ENCODE peak calls at places on chromosome X, in eight cellular contexts. M, L, N, T, P, I, Y and A are unnamed samples.

GRCh38 chrX:110219920-110220319 is 98.0 kb downstream of the AMMECR1 start:
- DNase-seq in I (no peak), M (peak), T (no peak), L (no peak), N (no peak), Y (no peak), P (peak), A (no peak)

GRCh38 chrX:49761481-49761880 is 65.7 kb upstream of the PAGE1 start:
- DNase-seq in I (no peak), P (no peak), Y (no peak), L (no peak), N (no peak), T (no peak), M (peak), A (no peak)

GRCh38 chrX:104254442-104255115 is at the start of gene ESX1:
- DNase-seq in Y (no peak), T (no peak), P (no peak), L (no peak), M (no peak), I (no peak), N (no peak), A (no peak)

GRCh38 chrX:67564475-67564874 is 20.7 kb downstream of the AR start:
- DNase-seq in Y (no peak), P (no peak), M (no peak), N (no peak), I (no peak), T (no peak), L (no peak), A (no peak)

GRCh38 chrX:789096-789495 is 158.5 kb downstream of the SHOX start:
- DNase-seq in Y (no peak), T (no peak), N (no peak), L (no peak), P (no peak), I (no peak), M (no peak), A (no peak)

GRCh38 chrX:134431894-134432293 is 28.1 kb upstream of the HPRT1 start:
- DNase-seq in T (no peak), I (no peak), Y (no peak), P (peak), M (peak), N (no peak), L (no peak), A (no peak)

GRCh38 chrX:112867570-112867969 is 26.9 kb upstream of the AMOT start:
- DNase-seq in T (no peak), P (no peak), I (no peak), Y (no peak), N (no peak), L (no peak), M (peak), A (no peak)

GRCh38 chrX:78655642-78656041 is 3.5 kb downstream of the RTL3 start:
- DNase-seq in N (no peak), T (no peak), Y (no peak), I (no peak), L (no peak), P (no peak), M (no peak), A (no peak)

GRCh38 chrX:130165181-130165702 is 399 bp downstream of the AIFM1 start:
- DNase-seq in N (no peak), T (no peak), P (peak), L (no peak), Y (no peak), M (no peak), I (no peak), A (no peak)

GRCh38 chrX:7158468-7158990 is 10.6 kb upstream of the PUDP start:
- DNase-seq in N (no peak), L (no peak), T (no peak), M (no peak), Y (no peak), I (no peak), P (no peak), A (no peak)

GRCh38 chrX:123291623-123292022 is 107.5 kb downstream of the GRIA3 start:
- DNase-seq in T (no peak), N (no peak), M (peak), I (no peak), P (no peak), Y (no peak), L (no peak), A (no peak)

GRCh38 chrX:115957862-115958490 is 212.6 kb upstream of the AGTR2 start:
- DNase-seq in Y (no peak), L (no peak), M (peak), N (no peak), I (no peak), T (no peak), P (no peak), A (peak)
- TF ChIP-seq CTCF in Y (no peak), L (no peak), M (no peak), N (no peak), I (no peak), T (no peak), P (no peak), A (peak)

GRCh38 chrX:128804828-128805227 is 718.5 kb downstream of the SMARCA1 start:
- DNase-seq in T (no peak), N (no peak), L (no peak), Y (no peak), P (no peak), I (no peak), M (no peak), A (no peak)

GRCh38 chrX:128805236-128805635 is 718.1 kb downstream of the SMARCA1 start:
- DNase-seq in P (no peak), T (no peak), Y (no peak), M (no peak), L (no peak), N (no peak), I (no peak), A (no peak)

GRCh38 chrX:128800138-128800537 is 723.2 kb downstream of the SMARCA1 start:
- DNase-seq in T (no peak), L (no peak), M (peak), N (no peak), I (no peak), P (no peak), Y (no peak), A (no peak)
- TF ChIP-seq CTCF in T (no peak), L (no peak), M (peak), N (peak), I (no peak), P (no peak), Y (no peak), A (peak)

DNA sequence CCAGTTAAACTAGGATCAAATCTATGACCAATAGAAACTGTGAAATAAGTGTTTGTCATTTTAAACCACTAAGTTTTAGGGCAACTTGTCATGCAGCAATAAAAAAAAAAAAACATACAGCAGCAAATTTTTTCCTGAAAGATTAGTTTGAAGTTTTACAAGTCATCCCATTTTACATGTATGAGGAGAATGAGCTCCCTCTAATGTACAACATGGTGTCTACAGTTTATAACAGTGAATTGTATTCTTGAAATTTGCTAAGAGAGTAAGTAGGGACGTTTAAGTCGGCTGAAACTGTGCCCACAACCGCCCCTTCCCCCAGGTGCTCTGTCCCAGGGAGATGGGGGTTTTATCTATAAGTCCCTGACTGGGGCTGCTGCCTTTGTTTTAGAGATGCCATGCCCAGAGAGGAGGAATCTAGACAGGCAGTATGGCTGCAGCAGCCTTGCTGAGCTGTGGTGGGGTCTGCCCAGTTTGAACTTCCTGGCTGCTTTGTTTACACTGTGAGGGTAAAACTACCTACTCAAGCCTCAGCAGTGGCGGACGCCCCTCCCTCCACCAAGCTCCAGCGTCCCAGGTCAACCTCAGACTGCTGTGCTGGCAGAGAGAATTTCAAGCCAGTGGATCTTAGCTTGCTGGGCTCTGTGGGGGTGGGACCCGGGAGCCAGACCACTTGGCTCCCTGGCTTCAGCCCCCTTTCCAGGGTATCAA is 499.3 kb upstream of the CT83 start:
- DNase-seq in Y (no peak), N (no peak), M (peak), P (no peak), L (no peak), T (no peak), I (no peak), A (no peak)
- TF ChIP-seq CTCF in Y (no peak), N (no peak), M (peak), P (no peak), L (no peak), T (no peak), I (no peak), A (no peak)

GRCh38 chrX:86137071-86137470 is 11.2 kb upstream of the DACH2 start:
- DNase-seq in N (no peak), I (no peak), Y (no peak), P (peak), M (peak), T (no peak), L (no peak), A (no peak)

GRCh38 chrX:86133761-86134160 is 14.5 kb upstream of the DACH2 start:
- DNase-seq in L (no peak), P (peak), I (no peak), T (no peak), M (peak), Y (no peak), N (no peak), A (no peak)
- TF ChIP-seq CTCF in L (no peak), P (peak), I (peak), T (peak), M (peak), Y (peak), N (peak), A (peak)

GRCh38 chrX:74670028-74670427 is 55.6 kb upstream of the RLIM start:
- DNase-seq in T (no peak), P (no peak), N (no peak), L (no peak), I (no peak), Y (no peak), M (no peak), A (no peak)
- TF ChIP-seq CTCF in T (no peak), P (no peak), N (no peak), L (no peak), I (no peak), Y (no peak), M (no peak), A (no peak)

DNA sequence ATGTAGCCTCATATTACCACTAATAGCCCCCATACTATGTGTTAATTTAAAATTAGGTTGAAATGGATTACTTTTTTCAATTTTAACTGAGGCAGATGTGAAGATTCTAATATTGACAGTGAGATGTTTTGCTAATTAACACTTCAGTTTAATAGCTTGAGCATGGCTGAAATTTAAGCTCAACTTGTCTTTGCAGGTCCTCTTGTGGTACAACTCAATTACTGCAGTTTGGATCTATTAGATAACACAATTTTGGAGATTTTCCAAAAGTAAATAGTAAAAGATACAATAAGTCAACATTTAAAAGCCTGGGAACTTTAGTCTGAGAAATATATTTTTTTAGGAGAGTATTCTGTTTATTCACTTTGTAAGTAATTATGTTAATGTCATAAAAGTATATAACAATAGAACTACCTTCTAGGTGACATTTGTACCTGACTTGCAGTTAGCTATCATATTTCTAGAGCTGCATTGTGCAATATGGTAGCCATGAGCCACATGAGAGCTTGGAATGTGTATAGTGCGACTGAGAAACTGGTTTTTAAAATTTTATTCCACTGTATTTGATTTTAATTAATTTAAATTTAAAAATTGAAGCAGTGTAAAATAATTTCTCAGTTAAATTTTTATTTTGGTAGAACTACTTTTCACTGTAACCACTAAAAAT is 73.1 kb upstream of the FMR1 start:
- DNase-seq in P (no peak), N (no peak), I (no peak), Y (no peak), T (no peak), L (no peak), M (peak), A (no peak)
- TF ChIP-seq CTCF in P (no peak), N (peak), I (peak), Y (no peak), T (no peak), L (no peak), M (peak), A (peak)

DNA sequence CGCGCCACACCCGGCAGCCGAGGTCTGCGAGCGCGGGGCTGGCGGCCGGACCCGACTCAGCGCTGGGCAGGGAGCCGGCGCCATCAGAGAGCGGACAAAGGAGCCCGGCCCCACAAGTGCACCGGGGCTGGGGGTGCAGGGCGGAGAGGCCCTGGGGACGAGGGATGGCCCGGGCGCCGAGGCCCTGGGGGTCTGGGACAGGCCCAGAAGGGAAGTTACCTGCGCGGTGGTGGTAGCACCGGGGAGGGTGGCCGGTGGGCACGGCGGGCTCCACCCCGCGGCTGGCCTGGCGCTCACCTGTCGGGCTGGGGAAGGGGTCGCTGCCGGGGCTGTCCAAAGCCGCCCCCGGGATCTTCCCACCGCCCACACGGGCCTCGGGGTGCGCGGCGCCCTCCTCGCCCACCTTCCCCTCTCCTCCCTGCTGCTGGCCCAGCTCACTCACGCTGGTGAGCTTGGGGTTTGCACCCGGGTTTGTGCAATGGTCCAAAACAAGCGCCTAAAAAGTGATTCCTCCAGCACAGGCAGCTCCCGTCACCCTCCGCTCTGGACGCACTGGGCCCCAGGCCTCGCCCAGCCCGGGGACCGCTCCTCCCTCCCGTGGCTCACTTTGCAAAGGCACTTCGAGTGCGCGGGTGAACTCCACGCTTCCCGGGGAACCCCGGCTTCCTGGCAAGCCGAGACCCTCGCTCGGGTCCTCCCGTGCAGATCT is at the start of gene CTPS2:
- DNase-seq in M (peak), L (peak), P (peak), I (peak), N (peak), T (no peak), Y (peak), A (peak)
- TF ChIP-seq CTCF in M (no peak), L (no peak), P (no peak), I (peak), N (no peak), T (no peak), Y (peak), A (peak)